ENCODE peak calls at places on chromosomes 16 and 17, in six cellular contexts. F, J, B, G, S and Y are unnamed samples.

GRCh38 chr16:4409081-4409932 is 7.1 kb downstream of the CORO7 start:
- DNase-seq in F (no peak), S (no peak), B (peak), G (no peak), J (no peak), Y (peak)

GRCh38 chr17:71071837-71072236 is 902.5 kb downstream of the KCNJ2 start:
- DNase-seq in G (no peak), B (peak), J (no peak), F (no peak), S (no peak), Y (no peak)

GRCh38 chr16:19757762-19758595 is 39.9 kb downstream of the IQCK start:
- DNase-seq in S (no peak), F (no peak), J (no peak), B (no peak), G (no peak), Y (no peak)

GRCh38 chr17:44792276-44792675 is 33.5 kb downstream of the ADAM11 start:
- DNase-seq in B (no peak), S (no peak), G (no peak), F (no peak), J (peak), Y (no peak)

GRCh38 chr16:87305505-87306391 is 11.4 kb downstream of the C16orf95 start:
- DNase-seq in J (no peak), F (no peak), G (no peak), S (no peak), B (no peak), Y (no peak)

GRCh38 chr16:46555981-46556380 is 65.2 kb downstream of the SHCBP1 start:
- DNase-seq in B (no peak), J (no peak), S (no peak), F (no peak), G (no peak), Y (no peak)

GRCh38 chr17:75277664-75278071 is 6.6 kb upstream of the MIF4GD start:
- DNase-seq in F (no peak), S (no peak), J (no peak), B (no peak), G (no peak), Y (no peak)

GRCh38 chr17:42526031-42526444 is 10.0 kb upstream of the NAGLU start:
- DNase-seq in J (no peak), G (peak), B (no peak), F (no peak), S (peak), Y (no peak)

GRCh38 chr17:78934681-78935418 is 9.7 kb upstream of the TIMP2 start:
- DNase-seq in G (no peak), B (no peak), S (no peak), J (no peak), F (no peak), Y (no peak)

GRCh38 chr16:29148867-29149272 is 164.0 kb downstream of the LAT start:
- DNase-seq in G (no peak), S (no peak), F (peak), J (no peak), B (no peak), Y (no peak)

DNA sequence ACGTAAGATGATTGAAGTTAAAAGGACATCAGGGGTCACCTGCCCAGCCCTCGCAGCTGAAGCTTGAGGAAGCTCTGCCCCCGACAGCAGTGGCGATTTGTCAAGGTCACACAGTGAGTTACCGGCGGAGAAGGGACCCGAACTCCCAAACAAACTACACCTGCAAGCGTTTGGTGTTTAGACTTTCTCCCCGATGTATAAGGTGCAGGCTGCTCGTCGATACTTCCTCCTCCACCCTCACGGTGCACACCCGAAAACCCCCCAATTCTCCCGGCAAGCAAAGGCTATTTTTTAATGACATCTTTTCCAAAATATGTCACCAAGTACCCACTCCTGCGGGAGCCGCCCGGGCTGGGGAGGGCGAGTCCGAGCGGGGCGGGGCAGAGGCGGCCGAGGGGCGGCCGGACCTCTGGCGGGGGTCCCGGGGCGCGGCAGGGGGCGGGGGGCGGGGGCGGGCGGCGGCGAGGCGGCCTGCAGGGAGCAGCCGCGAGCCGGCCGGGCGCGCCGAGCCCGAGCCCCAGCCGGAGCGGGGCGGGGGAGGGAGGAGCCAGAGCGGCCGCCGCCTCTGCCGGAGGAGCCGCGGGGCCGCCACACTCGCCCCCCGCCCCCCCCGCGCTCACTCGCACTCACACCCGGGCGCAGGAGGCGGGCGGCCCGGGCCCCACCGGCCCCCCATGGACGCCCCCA is at the start of gene THRA:
- DNase-seq in G (peak), F (peak), J (no peak), S (peak), B (peak), Y (no peak)
- TF ChIP-seq POLR2A in G (no peak), F (no peak), J (no peak), S (no peak), B (no peak), Y (peak)

DNA sequence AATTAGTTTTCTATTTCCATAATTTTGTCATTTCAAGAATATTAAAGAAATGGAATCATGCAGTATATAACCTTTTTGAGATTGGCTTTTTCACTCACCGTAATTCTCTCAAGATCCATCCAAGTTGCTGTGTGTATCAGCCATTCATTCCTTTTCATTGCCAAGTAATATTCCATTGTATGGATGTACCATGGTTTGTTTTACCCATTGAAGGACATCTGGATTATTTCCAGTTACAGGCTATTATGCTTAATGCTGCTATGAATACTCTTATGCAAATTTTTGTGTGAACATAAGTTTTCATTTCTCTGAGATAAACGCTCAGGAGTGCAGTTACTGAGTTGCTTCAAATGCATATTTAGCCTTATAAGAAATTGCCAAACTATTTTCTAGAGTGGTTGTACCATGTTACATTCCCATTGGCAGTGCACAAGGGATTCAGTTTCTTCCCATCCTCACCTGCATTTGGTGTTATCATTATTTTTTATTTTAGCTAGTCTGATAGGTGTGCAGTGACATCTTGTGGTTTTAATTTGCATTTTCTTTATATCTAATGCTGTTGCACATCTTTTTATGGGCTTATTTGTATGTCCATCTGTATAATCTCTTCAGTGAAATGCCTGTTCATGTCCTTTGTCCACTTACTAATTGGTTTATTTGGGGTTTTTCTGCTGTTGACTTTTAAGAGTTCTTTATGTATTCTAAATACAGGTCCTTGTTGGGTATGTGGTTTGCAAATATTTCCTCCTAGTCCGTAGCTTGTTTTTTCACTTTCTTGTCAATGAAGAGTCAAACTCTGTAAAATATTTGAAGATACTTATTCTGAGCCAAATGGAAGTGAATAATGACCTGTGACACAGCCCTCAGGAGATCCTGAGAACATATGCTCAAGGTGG is 32.7 kb downstream of the BMERB1 start:
- DNase-seq in B (no peak), J (no peak), S (no peak), G (no peak), F (no peak), Y (no peak)
- TF ChIP-seq CTCF in B (peak), J (no peak), S (no peak), G (no peak), F (no peak), Y (no peak)

GRCh38 chr17:1455291-1455747 is 713 bp downstream of the CRK start:
- DNase-seq in F (peak), S (peak), G (peak), J (peak), B (peak), Y (no peak)
- TF ChIP-seq POLR2A in F (no peak), S (no peak), G (no peak), J (no peak), B (no peak), Y (no peak)

GRCh38 chr17:63113167-63113566 is 147.1 kb downstream of the TANC2 start:
- DNase-seq in F (no peak), B (no peak), J (no peak), S (no peak), G (no peak), Y (no peak)
- TF ChIP-seq CTCF in F (no peak), B (peak), J (no peak), S (no peak), G (no peak), Y (no peak)

DNA sequence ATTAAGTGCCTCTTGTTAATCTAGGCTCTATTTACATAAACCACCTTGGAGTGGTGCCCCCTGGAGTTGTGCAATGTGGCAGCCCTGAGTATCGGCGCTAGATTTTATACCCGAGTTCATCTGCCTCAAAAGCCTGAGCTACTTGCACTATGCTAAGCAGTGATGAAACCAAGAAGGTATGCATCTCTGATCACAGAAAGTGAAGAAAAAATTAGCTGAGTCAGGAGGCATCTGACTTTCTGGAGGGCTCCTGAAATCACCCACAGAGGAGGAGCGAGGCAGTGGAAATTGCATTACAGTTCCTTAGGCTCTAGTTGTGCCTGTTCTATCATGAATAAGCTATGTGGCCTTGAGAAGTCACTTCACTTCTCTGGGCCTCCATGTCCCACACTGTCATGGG is 80.3 kb upstream of the PSMD7 start:
- DNase-seq in S (no peak), B (no peak), F (no peak), G (no peak), J (no peak), Y (no peak)
- TF ChIP-seq POLR2A in S (no peak), B (no peak), F (no peak), G (no peak), J (no peak), Y (no peak)